ENCODE peak calls at places on chromosomes 2 and 18, in four cellular contexts. One of them, this sample, is unnamed.

GRCh38 chr2:190529486-190530104 is 4.9 kb downstream of the NEMP2 start:
- DNase-seq in dorsolateral prefrontal cortex: no peak
- DNase-seq in A549: no peak
- DNase-seq in choroid plexus epithelial cell: no peak
- DNase-seq in this sample: no peak

GRCh38 chr2:7191927-7192326 is 274.7 kb downstream of the RNF144A start:
- DNase-seq in dorsolateral prefrontal cortex: no peak
- DNase-seq in choroid plexus epithelial cell: peak; percentile 96
- DNase-seq in A549: peak; percentile 57
- DNase-seq in this sample: no peak

GRCh38 chr2:229454934-229455631 is 184.0 kb upstream of the PID1 start:
- DNase-seq in A549: peak; percentile 50
- DNase-seq in dorsolateral prefrontal cortex: no peak
- DNase-seq in choroid plexus epithelial cell: peak; percentile 94
- DNase-seq in this sample: no peak

GRCh38 chr2:140526575-140526974 is 1604.2 kb downstream of the LRP1B start:
- DNase-seq in choroid plexus epithelial cell: peak; percentile 61
- DNase-seq in dorsolateral prefrontal cortex: no peak
- DNase-seq in A549: peak; percentile 14
- DNase-seq in this sample: no peak

GRCh38 chr2:191678437-191679110 is 638 bp downstream of the NABP1 start:
- DNase-seq in choroid plexus epithelial cell: no peak
- DNase-seq in dorsolateral prefrontal cortex: no peak
- DNase-seq in A549: peak; percentile 61
- DNase-seq in this sample: peak; percentile 26

GRCh38 chr2:173978447-173978846 is 13.3 kb upstream of the SP3 start:
- DNase-seq in choroid plexus epithelial cell: no peak
- DNase-seq in dorsolateral prefrontal cortex: no peak
- DNase-seq in A549: peak; percentile 33
- DNase-seq in this sample: no peak

GRCh38 chr2:127175406-127175805 is 44.7 kb downstream of the CYP27C1 start:
- DNase-seq in A549: no peak
- DNase-seq in choroid plexus epithelial cell: peak; percentile 20
- DNase-seq in dorsolateral prefrontal cortex: no peak
- DNase-seq in this sample: no peak

GRCh38 chr2:233100192-233100998 is 40.3 kb downstream of the INPP5D start:
- DNase-seq in A549: no peak
- DNase-seq in choroid plexus epithelial cell: no peak
- DNase-seq in dorsolateral prefrontal cortex: no peak
- DNase-seq in this sample: no peak

GRCh38 chr2:74010087-74010541 is 25.4 kb downstream of the TET3 start:
- DNase-seq in A549: no peak
- DNase-seq in dorsolateral prefrontal cortex: no peak
- DNase-seq in choroid plexus epithelial cell: peak; percentile 38
- DNase-seq in this sample: no peak

GRCh38 chr2:55157474-55157884 is 74.6 kb downstream of the CLHC1 start:
- DNase-seq in choroid plexus epithelial cell: no peak
- DNase-seq in dorsolateral prefrontal cortex: no peak
- DNase-seq in A549: no peak
- DNase-seq in this sample: no peak

GRCh38 chr2:7456762-7457161 is 539.5 kb downstream of the RNF144A start:
- DNase-seq in A549: no peak
- DNase-seq in dorsolateral prefrontal cortex: no peak
- DNase-seq in choroid plexus epithelial cell: no peak
- DNase-seq in this sample: no peak

GRCh38 chr18:70380915-70381896 is 92.4 kb downstream of the SOCS6 start:
- DNase-seq in choroid plexus epithelial cell: no peak
- DNase-seq in A549: peak; percentile 44
- DNase-seq in dorsolateral prefrontal cortex: peak; percentile 84
- DNase-seq in this sample: no peak

GRCh38 chr2:174553811-174554493 is 43.7 kb downstream of the WIPF1 start:
- DNase-seq in A549: no peak
- DNase-seq in dorsolateral prefrontal cortex: no peak
- DNase-seq in choroid plexus epithelial cell: no peak
- DNase-seq in this sample: no peak

GRCh38 chr2:202910687-202911086 is 786 bp downstream of the WDR12 start:
- DNase-seq in A549: no peak
- DNase-seq in dorsolateral prefrontal cortex: no peak
- DNase-seq in choroid plexus epithelial cell: no peak
- DNase-seq in this sample: no peak

GRCh38 chr2:55061534-55062344 is 11.5 kb upstream of the RTN4 start:
- DNase-seq in choroid plexus epithelial cell: no peak
- DNase-seq in dorsolateral prefrontal cortex: no peak
- DNase-seq in A549: no peak
- DNase-seq in this sample: no peak

GRCh38 chr2:64990823-64991222 is 1.6 kb downstream of the SLC1A4 start:
- DNase-seq in A549: no peak
- DNase-seq in choroid plexus epithelial cell: no peak
- DNase-seq in dorsolateral prefrontal cortex: no peak
- DNase-seq in this sample: no peak

GRCh38 chr18:9987931-9988330 is 74.1 kb downstream of the VAPA start:
- DNase-seq in A549: no peak
- DNase-seq in dorsolateral prefrontal cortex: no peak
- DNase-seq in choroid plexus epithelial cell: no peak
- DNase-seq in this sample: no peak

GRCh38 chr2:188244383-188244782 is 47.3 kb upstream of the GULP1 start:
- DNase-seq in dorsolateral prefrontal cortex: no peak
- DNase-seq in choroid plexus epithelial cell: no peak
- DNase-seq in A549: peak; percentile 20
- DNase-seq in this sample: no peak

GRCh38 chr2:188485496-188485895 is 193.8 kb downstream of the GULP1 start:
- DNase-seq in dorsolateral prefrontal cortex: no peak
- DNase-seq in A549: peak; percentile 19
- DNase-seq in choroid plexus epithelial cell: no peak
- DNase-seq in this sample: no peak

GRCh38 chr2:49251766-49252165 is 97.5 kb upstream of the FSHR start:
- DNase-seq in A549: no peak
- DNase-seq in dorsolateral prefrontal cortex: no peak
- DNase-seq in choroid plexus epithelial cell: peak; percentile 69
- DNase-seq in this sample: no peak

GRCh38 chr2:49251251-49251650 is 96.9 kb upstream of the FSHR start:
- DNase-seq in A549: no peak
- DNase-seq in choroid plexus epithelial cell: no peak
- DNase-seq in dorsolateral prefrontal cortex: no peak
- DNase-seq in this sample: no peak

GRCh38 chr2:49254401-49254800 is 100.1 kb upstream of the FSHR start:
- DNase-seq in choroid plexus epithelial cell: no peak
- DNase-seq in A549: no peak
- DNase-seq in dorsolateral prefrontal cortex: no peak
- DNase-seq in this sample: no peak

GRCh38 chr2:49259926-49260325 is 105.6 kb upstream of the FSHR start:
- DNase-seq in choroid plexus epithelial cell: peak; percentile 25
- DNase-seq in A549: no peak
- DNase-seq in dorsolateral prefrontal cortex: no peak
- DNase-seq in this sample: no peak

GRCh38 chr2:49255325-49256023 is 101.2 kb upstream of the FSHR start:
- DNase-seq in choroid plexus epithelial cell: peak; percentile 42
- DNase-seq in A549: no peak
- DNase-seq in dorsolateral prefrontal cortex: no peak
- DNase-seq in this sample: no peak
- TF ChIP-seq CTCF in choroid plexus epithelial cell: peak; percentile 34
- TF ChIP-seq CTCF in A549: no peak
- TF ChIP-seq CTCF in dorsolateral prefrontal cortex: peak; percentile 44
- TF ChIP-seq CTCF in this sample: no peak

DNA sequence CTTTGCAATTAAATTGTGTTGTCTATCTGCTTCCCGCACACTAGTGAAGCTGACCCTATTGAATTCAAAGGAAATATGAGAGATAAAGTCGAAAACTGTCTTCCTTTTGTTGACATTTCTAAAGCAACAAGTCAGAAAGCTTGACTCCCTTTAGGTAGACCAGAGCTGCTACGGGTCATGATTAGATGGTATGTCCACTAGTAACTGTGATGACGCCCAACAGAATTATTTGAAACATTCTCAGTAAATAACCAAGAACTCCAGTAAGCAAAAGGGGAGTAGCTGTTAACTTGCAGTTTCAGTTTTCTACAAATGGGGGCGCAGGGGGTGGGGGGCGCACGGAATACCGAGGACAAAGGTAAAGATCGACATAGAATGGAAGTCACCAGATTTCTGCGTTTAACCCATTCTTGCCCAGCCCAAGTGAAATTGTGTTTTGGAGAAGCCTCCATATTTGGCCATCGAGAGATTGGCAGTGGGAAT is 56.4 kb downstream of the CRIM1 start:
- DNase-seq in choroid plexus epithelial cell: peak; percentile 68
- DNase-seq in A549: peak; percentile 78
- DNase-seq in dorsolateral prefrontal cortex: no peak
- DNase-seq in this sample: no peak
- TF ChIP-seq CTCF in choroid plexus epithelial cell: no peak
- TF ChIP-seq CTCF in A549: no peak
- TF ChIP-seq CTCF in dorsolateral prefrontal cortex: no peak
- TF ChIP-seq CTCF in this sample: no peak

GRCh38 chr2:11829947-11830707 is 83.7 kb downstream of the LPIN1 start:
- DNase-seq in choroid plexus epithelial cell: peak; percentile 98
- DNase-seq in dorsolateral prefrontal cortex: peak; percentile 64
- DNase-seq in A549: peak; percentile 79
- DNase-seq in this sample: peak; percentile 47
- TF ChIP-seq CTCF in choroid plexus epithelial cell: peak; percentile 56
- TF ChIP-seq CTCF in dorsolateral prefrontal cortex: no peak
- TF ChIP-seq CTCF in A549: peak; percentile 69
- TF ChIP-seq CTCF in this sample: peak; percentile 47

GRCh38 chr2:240013343-240013742 is 11.8 kb downstream of the NDUFA10 start:
- DNase-seq in choroid plexus epithelial cell: peak; percentile 65
- DNase-seq in A549: peak; percentile 29
- DNase-seq in dorsolateral prefrontal cortex: no peak
- DNase-seq in this sample: no peak
- TF ChIP-seq CTCF in choroid plexus epithelial cell: peak; percentile 46
- TF ChIP-seq CTCF in A549: no peak
- TF ChIP-seq CTCF in dorsolateral prefrontal cortex: no peak
- TF ChIP-seq CTCF in this sample: peak; percentile 44

GRCh38 chr2:102251042-102251848 is 60.1 kb upstream of the IL1RL1 start:
- DNase-seq in A549: peak; percentile 68
- DNase-seq in dorsolateral prefrontal cortex: no peak
- DNase-seq in choroid plexus epithelial cell: peak; percentile 44
- DNase-seq in this sample: no peak

GRCh38 chr2:102240640-102241370 is 54.0 kb downstream of the IL1RL2 start:
- DNase-seq in choroid plexus epithelial cell: peak; percentile 99
- DNase-seq in dorsolateral prefrontal cortex: peak; percentile 81
- DNase-seq in A549: peak; percentile 94
- DNase-seq in this sample: peak; percentile 81

GRCh38 chr2:102241616-102242260 is 54.9 kb downstream of the IL1RL2 start:
- DNase-seq in choroid plexus epithelial cell: no peak
- DNase-seq in dorsolateral prefrontal cortex: no peak
- DNase-seq in A549: no peak
- DNase-seq in this sample: no peak

GRCh38 chr2:102250278-102250821 is 61.0 kb upstream of the IL1RL1 start:
- DNase-seq in A549: no peak
- DNase-seq in choroid plexus epithelial cell: no peak
- DNase-seq in dorsolateral prefrontal cortex: no peak
- DNase-seq in this sample: no peak

GRCh38 chr2:102245266-102246151 is 58.7 kb downstream of the IL1RL2 start:
- DNase-seq in A549: no peak
- DNase-seq in dorsolateral prefrontal cortex: no peak
- DNase-seq in choroid plexus epithelial cell: peak; percentile 65
- DNase-seq in this sample: no peak
- TF ChIP-seq CTCF in A549: no peak
- TF ChIP-seq CTCF in dorsolateral prefrontal cortex: no peak
- TF ChIP-seq CTCF in choroid plexus epithelial cell: peak; percentile 57
- TF ChIP-seq CTCF in this sample: no peak

GRCh38 chr2:10305715-10306114 is 3.0 kb downstream of the HPCAL1 start:
- DNase-seq in A549: peak; percentile 47
- DNase-seq in choroid plexus epithelial cell: no peak
- DNase-seq in dorsolateral prefrontal cortex: no peak
- DNase-seq in this sample: no peak
- TF ChIP-seq CTCF in A549: no peak
- TF ChIP-seq CTCF in choroid plexus epithelial cell: peak; percentile 39
- TF ChIP-seq CTCF in dorsolateral prefrontal cortex: no peak
- TF ChIP-seq CTCF in this sample: peak; percentile 31

GRCh38 chr2:117917223-117917917 is 96.5 kb downstream of the CCDC93 start:
- DNase-seq in choroid plexus epithelial cell: peak; percentile 59
- DNase-seq in A549: peak; percentile 12
- DNase-seq in dorsolateral prefrontal cortex: no peak
- DNase-seq in this sample: no peak
- TF ChIP-seq CTCF in choroid plexus epithelial cell: peak; percentile 69
- TF ChIP-seq CTCF in A549: no peak
- TF ChIP-seq CTCF in dorsolateral prefrontal cortex: no peak
- TF ChIP-seq CTCF in this sample: peak; percentile 55

GRCh38 chr2:46936566-46936965 is 21.0 kb upstream of the MCFD2 start:
- DNase-seq in choroid plexus epithelial cell: no peak
- DNase-seq in A549: no peak
- DNase-seq in dorsolateral prefrontal cortex: no peak
- DNase-seq in this sample: no peak

GRCh38 chr2:46939596-46940359 is 24.2 kb upstream of the MCFD2 start:
- DNase-seq in dorsolateral prefrontal cortex: no peak
- DNase-seq in A549: no peak
- DNase-seq in choroid plexus epithelial cell: peak; percentile 10
- DNase-seq in this sample: no peak

GRCh38 chr2:46942143-46942526 is 26.5 kb upstream of the MCFD2 start:
- DNase-seq in choroid plexus epithelial cell: peak; percentile 28
- DNase-seq in dorsolateral prefrontal cortex: no peak
- DNase-seq in A549: no peak
- DNase-seq in this sample: no peak

GRCh38 chr2:46935071-46935470 is 19.5 kb upstream of the MCFD2 start:
- DNase-seq in dorsolateral prefrontal cortex: no peak
- DNase-seq in A549: no peak
- DNase-seq in choroid plexus epithelial cell: no peak
- DNase-seq in this sample: no peak

DNA sequence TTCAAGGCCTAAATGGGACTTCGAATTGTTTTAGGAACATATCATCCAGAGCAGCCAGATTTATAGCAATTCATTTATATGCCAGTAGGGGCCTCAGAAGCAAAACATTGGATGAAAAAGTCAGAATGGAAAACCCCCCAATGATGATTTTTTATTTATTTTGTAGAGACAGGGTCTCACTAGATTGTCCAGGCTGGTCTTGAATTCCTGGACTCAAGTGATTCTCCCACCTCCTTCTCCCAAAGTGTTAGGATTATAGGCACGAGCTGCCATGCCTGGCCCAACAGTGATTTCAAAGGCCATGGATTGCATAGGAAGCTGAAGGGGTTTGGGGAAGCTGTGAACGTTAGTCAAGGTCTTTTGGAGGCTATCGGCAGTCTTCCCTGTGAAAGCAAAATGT is 21.9 kb upstream of the MCFD2 start:
- DNase-seq in dorsolateral prefrontal cortex: no peak
- DNase-seq in choroid plexus epithelial cell: peak; percentile 33
- DNase-seq in A549: no peak
- DNase-seq in this sample: no peak
- TF ChIP-seq CTCF in dorsolateral prefrontal cortex: peak; percentile 29
- TF ChIP-seq CTCF in choroid plexus epithelial cell: peak; percentile 48
- TF ChIP-seq CTCF in A549: peak; percentile 43
- TF ChIP-seq CTCF in this sample: peak; percentile 34